ENCODE peak calls at places on chromosomes 16 and 17, in five cellular contexts. R, S, L, D and T are unnamed samples.
A peak's percentile ranks its signal among the peaks of the same experiment; 100 is the strongest.

GRCh38 chr17:31467502-31468256 is 76.2 kb downstream of the RAB11FIP4 start:
- DNase-seq in R (no peak), S (no peak), L (no peak), D (no peak), T (peak; percentile 82)

GRCh38 chr17:79982986-79983385 is 52.7 kb downstream of the TBC1D16 start:
- DNase-seq in R (peak; percentile 25), S (no peak), L (no peak), D (no peak), T (no peak)

GRCh38 chr16:2289282-2289681 is 21.4 kb upstream of the RNPS1 start:
- DNase-seq in R (no peak), S (no peak), L (no peak), D (no peak), T (no peak)

GRCh38 chr16:20347666-20348364 is 4.7 kb downstream of the UMOD start:
- DNase-seq in R (no peak), S (no peak), L (no peak), D (no peak), T (no peak)

GRCh38 chr17:54876656-54877195 is 23.9 kb upstream of the TOM1L1 start:
- DNase-seq in R (no peak), S (no peak), L (no peak), D (no peak), T (no peak)

GRCh38 chr16:57347858-57348257 is 10.7 kb upstream of the CCL22 start:
- DNase-seq in R (no peak), S (no peak), L (no peak), D (no peak), T (no peak)

GRCh38 chr17:48544356-48545021 is 420 bp downstream of the HOXB2 start:
- DNase-seq in R (no peak), S (no peak), L (peak; percentile 81), D (peak; percentile 19), T (peak; percentile 62)

GRCh38 chr16:87675111-87675510 is 72.8 kb downstream of the JPH3 start:
- DNase-seq in R (no peak), S (no peak), L (no peak), D (no peak), T (no peak)

GRCh38 chr17:1940810-1941185 is 84.3 kb downstream of the RTN4RL1 start:
- DNase-seq in R (no peak), S (no peak), L (no peak), D (no peak), T (no peak)

GRCh38 chr17:79971651-79972050 is 64.0 kb downstream of the TBC1D16 start:
- DNase-seq in R (peak; percentile 9), S (no peak), L (no peak), D (no peak), T (no peak)

GRCh38 chr17:74777884-74778490 is 1.8 kb upstream of the NAT9 start:
- DNase-seq in R (no peak), S (no peak), L (no peak), D (no peak), T (no peak)

GRCh38 chr16:70398177-70398743 is 40.6 kb downstream of the ST3GAL2 start:
- DNase-seq in R (no peak), S (no peak), L (no peak), D (no peak), T (no peak)

GRCh38 chr17:62017496-62017895 is 47.6 kb downstream of the MED13 start:
- DNase-seq in R (no peak), S (no peak), L (no peak), D (no peak), T (no peak)

GRCh38 chr17:50218771-50219315 is 17.4 kb upstream of the COL1A1 start:
- DNase-seq in R (no peak), S (no peak), L (no peak), D (no peak), T (no peak)

GRCh38 chr16:56915311-56916105 is 16.4 kb upstream of the HERPUD1 start:
- DNase-seq in R (peak; percentile 68), S (no peak), L (no peak), D (peak; percentile 29), T (no peak)

GRCh38 chr17:7709031-7709430 is 4.0 kb downstream of the EFNB3 start:
- DNase-seq in R (no peak), S (no peak), L (no peak), D (no peak), T (no peak)

GRCh38 chr17:72588961-72589360 is 468.1 kb downstream of the SOX9 start:
- DNase-seq in R (no peak), S (peak; percentile 82), L (peak; percentile 83), D (no peak), T (peak; percentile 84)

GRCh38 chr17:12053552-12053951 is 32.9 kb downstream of the MAP2K4 start:
- DNase-seq in R (no peak), S (no peak), L (no peak), D (no peak), T (no peak)

GRCh38 chr17:41026668-41027471 is at the start of gene KRTAP1-5:
- DNase-seq in R (no peak), S (no peak), L (no peak), D (no peak), T (no peak)

GRCh38 chr16:62576636-62577035 is 540.4 kb upstream of the CDH8 start:
- DNase-seq in R (no peak), S (no peak), L (no peak), D (no peak), T (no peak)

GRCh38 chr17:80504671-80505413 is 28.4 kb upstream of the NPTX1 start:
- DNase-seq in R (no peak), S (peak; percentile 67), L (no peak), D (no peak), T (no peak)

GRCh38 chr16:87335968-87336849 is 19.0 kb upstream of the C16orf95 start:
- DNase-seq in R (no peak), S (no peak), L (no peak), D (no peak), T (no peak)

GRCh38 chr17:9020824-9021157 is 519 bp upstream of the NTN1 start:
- DNase-seq in R (peak; percentile 19), S (no peak), L (no peak), D (no peak), T (no peak)

GRCh38 chr16:50213939-50214519 is 52.3 kb upstream of the ADCY7 start:
- DNase-seq in R (no peak), S (peak; percentile 52), L (no peak), D (no peak), T (no peak)

GRCh38 chr16:89315791-89316581 is 98.5 kb downstream of the ZNF778 start:
- DNase-seq in R (no peak), S (no peak), L (peak; percentile 41), D (no peak), T (peak; percentile 34)

GRCh38 chr16:9633844-9634243 is 542.4 kb downstream of the HAPSTR1 start:
- DNase-seq in R (no peak), S (no peak), L (no peak), D (no peak), T (no peak)

GRCh38 chr17:32323784-32324590 is 18.0 kb downstream of the C17orf75 start:
- DNase-seq in R (no peak), S (no peak), L (peak; percentile 31), D (no peak), T (peak; percentile 54)

GRCh38 chr17:16215965-16216316 is 607 bp upstream of the NCOR1 start:
- DNase-seq in R (no peak), S (no peak), L (peak; percentile 63), D (no peak), T (no peak)

GRCh38 chr17:11238710-11239109 is 2.3 kb upstream of the SHISA6 start:
- DNase-seq in R (no peak), S (no peak), L (no peak), D (no peak), T (no peak)

GRCh38 chr16:12398029-12398735 is 405.5 kb downstream of the CPPED1 start:
- DNase-seq in R (no peak), S (no peak), L (no peak), D (no peak), T (no peak)

GRCh38 chr17:68542698-68543463 is 30.7 kb downstream of the PRKAR1A start:
- DNase-seq in R (no peak), S (no peak), L (no peak), D (no peak), T (no peak)

DNA sequence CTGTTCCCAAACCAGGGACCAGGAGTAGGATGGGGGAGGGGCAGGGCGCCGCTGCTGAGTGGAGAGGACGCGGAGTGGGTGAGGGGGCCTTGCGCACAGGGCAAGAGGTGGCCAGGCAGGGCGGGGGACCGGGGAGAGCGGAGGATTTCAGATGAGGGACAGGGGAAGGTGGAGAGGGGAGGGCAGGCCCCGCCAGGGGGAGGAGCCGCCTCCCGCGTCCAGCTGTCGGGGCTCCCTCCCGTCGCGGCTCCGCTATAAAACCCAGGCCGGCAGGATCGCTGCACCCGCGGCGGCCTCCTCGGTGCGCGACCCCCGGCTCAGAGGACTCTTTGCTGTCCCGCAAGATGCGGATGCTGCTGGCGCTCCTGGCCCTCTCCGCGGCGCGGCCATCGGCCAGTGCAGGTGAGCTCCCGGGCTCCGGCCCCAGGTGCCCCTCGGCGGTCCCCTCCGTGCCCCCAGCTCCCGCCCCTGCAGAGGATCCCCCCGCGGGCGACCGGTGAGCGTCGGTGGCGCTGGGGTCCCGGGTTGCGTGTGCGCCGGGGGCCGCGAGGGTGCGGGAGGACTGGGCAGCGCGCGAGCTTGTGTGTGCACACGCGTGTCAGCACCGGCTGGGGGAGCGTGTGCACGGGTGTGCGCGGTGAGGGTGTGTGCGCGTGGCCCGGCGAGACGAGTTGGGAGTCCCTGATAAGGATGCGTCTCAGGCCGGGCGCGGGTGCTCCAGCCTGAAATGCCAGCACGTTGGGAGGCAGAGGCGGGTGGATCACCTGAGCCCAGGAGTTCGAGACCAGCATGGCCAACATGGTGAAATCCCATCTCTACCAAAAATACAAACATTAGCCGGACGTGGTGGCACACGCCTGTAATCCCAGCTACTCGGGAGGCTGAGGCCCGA is at the start of gene CA4:
- DNase-seq in R (no peak), S (peak; percentile 52), L (no peak), D (no peak), T (no peak)
- H3K4me3 ChIP-seq in R (peak within 1 kb of the TSS; percentile 14), S (peak within 1 kb of the TSS; percentile 58), L (no peak within 1 kb of the TSS), D (peak within 1 kb of the TSS; percentile 36), T (peak within 1 kb of the TSS; percentile 31)

GRCh38 chr16:55571191-55571897 is 4.9 kb downstream of the CAPNS2 start:
- DNase-seq in R (no peak), S (no peak), L (no peak), D (no peak), T (no peak)
- TF ChIP-seq EP300 in R (no peak), S (no peak), L (no peak), D (no peak), T (no peak)

DNA sequence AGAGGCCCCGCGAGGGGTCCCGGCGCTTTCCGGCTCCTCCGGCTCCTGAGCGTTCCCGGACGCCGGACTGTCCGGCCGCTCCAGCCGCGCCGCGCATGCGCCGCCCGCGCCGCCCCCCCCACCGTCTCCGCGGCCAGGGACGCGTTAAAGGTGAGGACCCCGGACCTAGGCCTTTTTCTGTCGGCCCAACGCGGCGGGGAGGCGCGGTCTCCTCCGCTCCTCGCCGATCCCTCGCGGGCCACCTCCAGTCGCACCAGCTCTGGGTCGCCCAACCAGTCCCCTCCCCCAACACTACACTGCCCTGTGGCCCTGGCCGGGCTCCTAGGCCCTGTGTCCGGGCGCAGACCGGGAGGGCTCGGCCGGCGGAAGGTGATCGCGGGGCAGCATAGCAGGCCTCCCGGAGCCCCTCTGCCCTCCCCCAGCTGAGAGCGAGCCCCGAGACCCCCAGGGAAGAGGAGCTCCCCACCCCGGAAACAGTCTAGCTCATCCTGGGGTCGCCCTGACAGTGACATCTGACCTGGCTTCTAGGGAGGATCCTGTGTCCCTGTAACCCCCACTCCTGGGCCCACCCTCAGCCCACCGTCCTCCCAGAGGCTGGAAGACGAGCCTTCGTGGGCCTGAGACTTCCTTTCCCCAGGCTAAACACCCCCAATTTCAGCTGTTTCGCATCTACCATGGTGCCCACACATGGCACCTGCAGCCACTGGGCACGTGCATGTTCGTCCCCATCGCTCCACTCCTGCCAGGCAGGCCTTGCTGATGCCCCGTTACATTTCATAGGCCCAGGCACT is 14.7 kb upstream of the BCAR1 start:
- DNase-seq in R (peak; percentile 88), S (peak; percentile 85), L (peak; percentile 86), D (no peak), T (peak; percentile 89)
- H3K4me3 ChIP-seq in R (peak overlapping the region; percentile 65), S (peak overlapping the region; percentile 97), L (peak overlapping the region; percentile 77), D (peak overlapping the region; percentile 91), T (peak overlapping the region; percentile 71)

GRCh38 chr17:64218066-64218465 is 45.0 kb downstream of the TEX2 start:
- DNase-seq in R (no peak), S (no peak), L (no peak), D (no peak), T (no peak)
- TF ChIP-seq EP300 in R (no peak), S (no peak), L (no peak), D (no peak), T (no peak)